ENCODE peak calls at places on chromosomes 12 and 14, in four cellular contexts. One of them, this sample, is unnamed.

GRCh38 chr12:56806303-56806702 is 43.2 kb downstream of the HSD17B6 start:
- DNase-seq in GM12878: no peak
- DNase-seq in GM12891: no peak
- DNase-seq in HepG2: no peak
- DNase-seq in this sample: no peak

GRCh38 chr12:66092559-66093269 is 37.8 kb downstream of the LLPH start:
- DNase-seq in GM12878: no peak
- DNase-seq in GM12891: no peak
- DNase-seq in HepG2: no peak
- DNase-seq in this sample: no peak

GRCh38 chr12:132583736-132584135 is 26.6 kb downstream of the LRCOL1 start:
- DNase-seq in HepG2: no peak
- DNase-seq in GM12891: no peak
- DNase-seq in GM12878: no peak
- DNase-seq in this sample: no peak

GRCh38 chr12:75571651-75572050 is 60.2 kb upstream of the KRR1 start:
- DNase-seq in GM12878: no peak
- DNase-seq in GM12891: no peak
- DNase-seq in HepG2: no peak
- DNase-seq in this sample: no peak

GRCh38 chr12:75955251-75955650 is 76.3 kb downstream of the PHLDA1 start:
- DNase-seq in GM12878: no peak
- DNase-seq in HepG2: peak
- DNase-seq in GM12891: no peak
- DNase-seq in this sample: no peak

GRCh38 chr14:77276959-77277358 is 6.0 kb upstream of the NGB start:
- DNase-seq in GM12891: no peak
- DNase-seq in GM12878: no peak
- DNase-seq in HepG2: no peak
- DNase-seq in this sample: no peak

GRCh38 chr12:57772429-57773322 is at the start of gene EEF1AKMT3:
- DNase-seq in GM12891: no peak
- DNase-seq in HepG2: peak
- DNase-seq in GM12878: no peak
- DNase-seq in this sample: peak

GRCh38 chr12:22729898-22730443 is 105.0 kb downstream of the ETNK1 start:
- DNase-seq in HepG2: no peak
- DNase-seq in GM12891: no peak
- DNase-seq in GM12878: no peak
- DNase-seq in this sample: no peak

GRCh38 chr12:99195474-99195873 is 452.1 kb upstream of the GARIN6 start:
- DNase-seq in HepG2: no peak
- DNase-seq in GM12891: no peak
- DNase-seq in GM12878: no peak
- DNase-seq in this sample: no peak

GRCh38 chr12:72057330-72057911 is 118.8 kb downstream of the TPH2 start:
- DNase-seq in GM12878: no peak
- DNase-seq in GM12891: no peak
- DNase-seq in HepG2: no peak
- DNase-seq in this sample: no peak

GRCh38 chr12:67911293-67911637 is 78.0 kb upstream of the IFNG-AS1 start:
- DNase-seq in GM12891: no peak
- DNase-seq in HepG2: no peak
- DNase-seq in GM12878: no peak
- DNase-seq in this sample: no peak

GRCh38 chr12:18383203-18383602 is 121.9 kb downstream of the PIK3C2G start:
- DNase-seq in GM12891: no peak
- DNase-seq in HepG2: peak
- DNase-seq in GM12878: no peak
- DNase-seq in this sample: no peak

GRCh38 chr12:80321653-80322052 is 122.4 kb upstream of the PTPRQ start:
- DNase-seq in GM12878: no peak
- DNase-seq in HepG2: peak
- DNase-seq in GM12891: no peak
- DNase-seq in this sample: no peak

GRCh38 chr12:57171668-57172067 is 24.2 kb upstream of the LRP1-AS start:
- DNase-seq in GM12878: no peak
- DNase-seq in HepG2: no peak
- DNase-seq in GM12891: no peak
- DNase-seq in this sample: no peak

GRCh38 chr14:51657762-51658161 is 6.1 kb downstream of the FRMD6 start:
- DNase-seq in HepG2: no peak
- DNase-seq in GM12891: no peak
- DNase-seq in GM12878: no peak
- DNase-seq in this sample: no peak

GRCh38 chr12:32083489-32083888 is 23.2 kb upstream of the BICD1 start:
- DNase-seq in GM12891: no peak
- DNase-seq in GM12878: no peak
- DNase-seq in HepG2: no peak
- DNase-seq in this sample: no peak

GRCh38 chr12:108685469-108686247 is 45.7 kb downstream of the CORO1C start:
- DNase-seq in GM12878: no peak
- DNase-seq in HepG2: no peak
- DNase-seq in GM12891: no peak
- DNase-seq in this sample: no peak

GRCh38 chr12:57149309-57149900 is 2.0 kb upstream of the LRP1-AS start:
- DNase-seq in GM12891: no peak
- DNase-seq in HepG2: peak
- DNase-seq in GM12878: no peak
- DNase-seq in this sample: no peak

GRCh38 chr14:80955434-80955939 is at the start of gene TSHR:
- DNase-seq in HepG2: no peak
- DNase-seq in GM12878: no peak
- DNase-seq in GM12891: no peak
- DNase-seq in this sample: no peak

GRCh38 chr12:674272-674781 is 11.1 kb upstream of the NINJ2 start:
- DNase-seq in GM12891: no peak
- DNase-seq in GM12878: peak
- DNase-seq in HepG2: no peak
- DNase-seq in this sample: no peak

GRCh38 chr12:109995366-109995702 is 834 bp downstream of the GIT2 start:
- DNase-seq in GM12878: no peak
- DNase-seq in GM12891: no peak
- DNase-seq in HepG2: no peak
- DNase-seq in this sample: no peak

GRCh38 chr14:68981539-68981976 is 2.5 kb upstream of the ACTN1 start:
- DNase-seq in GM12891: no peak
- DNase-seq in GM12878: no peak
- DNase-seq in HepG2: no peak
- DNase-seq in this sample: no peak

GRCh38 chr12:127060310-127060847 is 1206.6 kb upstream of the TMEM132C start:
- DNase-seq in GM12891: no peak
- DNase-seq in GM12878: no peak
- DNase-seq in HepG2: no peak
- DNase-seq in this sample: no peak

GRCh38 chr14:59187802-59188460 is 536 bp upstream of the DAAM1 start:
- DNase-seq in GM12878: no peak
- DNase-seq in GM12891: no peak
- DNase-seq in HepG2: no peak
- DNase-seq in this sample: no peak

GRCh38 chr14:59190372-59190771 is 1.9 kb downstream of the DAAM1 start:
- DNase-seq in GM12878: no peak
- DNase-seq in GM12891: no peak
- DNase-seq in HepG2: peak
- DNase-seq in this sample: no peak

GRCh38 chr14:59189281-59189821 is 884 bp downstream of the DAAM1 start:
- DNase-seq in GM12878: no peak
- DNase-seq in GM12891: no peak
- DNase-seq in HepG2: no peak
- DNase-seq in this sample: no peak

GRCh38 chr14:59189822-59190368 is 1.4 kb downstream of the DAAM1 start:
- DNase-seq in HepG2: peak
- DNase-seq in GM12891: peak
- DNase-seq in GM12878: peak
- DNase-seq in this sample: peak

GRCh38 chr14:59188461-59189280 is at the start of gene DAAM1:
- DNase-seq in HepG2: peak
- DNase-seq in GM12891: peak
- DNase-seq in GM12878: peak
- DNase-seq in this sample: peak
- TF ChIP-seq POLR2AphosphoS5 in HepG2: peak
- TF ChIP-seq POLR2AphosphoS5 in GM12891: peak
- TF ChIP-seq POLR2AphosphoS5 in GM12878: peak
- TF ChIP-seq POLR2AphosphoS5 in this sample: peak

GRCh38 chr12:96776908-96777307 is 130.1 kb upstream of the NEDD1 start:
- DNase-seq in GM12891: no peak
- DNase-seq in HepG2: no peak
- DNase-seq in GM12878: no peak
- DNase-seq in this sample: no peak
- TF ChIP-seq POLR2A in GM12891: no peak
- TF ChIP-seq POLR2A in HepG2: no peak
- TF ChIP-seq POLR2A in GM12878: no peak
- TF ChIP-seq POLR2A in this sample: no peak

GRCh38 chr12:3250034-3250433 is 172.9 kb downstream of the TSPAN9 start:
- DNase-seq in GM12878: no peak
- DNase-seq in GM12891: no peak
- DNase-seq in HepG2: no peak
- DNase-seq in this sample: no peak

GRCh38 chr12:3252416-3252815 is 175.2 kb downstream of the TSPAN9 start:
- DNase-seq in HepG2: no peak
- DNase-seq in GM12878: no peak
- DNase-seq in GM12891: no peak
- DNase-seq in this sample: no peak

GRCh38 chr12:3251067-3251466 is 173.9 kb downstream of the TSPAN9 start:
- DNase-seq in GM12891: no peak
- DNase-seq in HepG2: no peak
- DNase-seq in GM12878: no peak
- DNase-seq in this sample: no peak

GRCh38 chr12:3250576-3250975 is 173.4 kb downstream of the TSPAN9 start:
- DNase-seq in GM12878: no peak
- DNase-seq in GM12891: no peak
- DNase-seq in HepG2: no peak
- DNase-seq in this sample: no peak

GRCh38 chr12:3251691-3252090 is 174.5 kb downstream of the TSPAN9 start:
- DNase-seq in GM12891: no peak
- DNase-seq in HepG2: no peak
- DNase-seq in GM12878: no peak
- DNase-seq in this sample: no peak
- TF ChIP-seq TAF1 in GM12891: no peak
- TF ChIP-seq TAF1 in HepG2: no peak
- TF ChIP-seq TAF1 in GM12878: no peak
- TF ChIP-seq TAF1 in this sample: no peak

GRCh38 chr12:24356189-24356708 is 406.8 kb upstream of the SOX5 start:
- DNase-seq in GM12878: no peak
- DNase-seq in HepG2: no peak
- DNase-seq in GM12891: no peak
- DNase-seq in this sample: no peak
- TF ChIP-seq POLR2AphosphoS5 in GM12878: no peak
- TF ChIP-seq POLR2AphosphoS5 in HepG2: no peak
- TF ChIP-seq POLR2AphosphoS5 in GM12891: no peak
- TF ChIP-seq POLR2AphosphoS5 in this sample: no peak